ENCODE peak calls at places on chromosomes 3 and 15, in four cellular contexts. K is ovary, Y is breast epithelium, I is IMR-90. X is an unnamed sample. For H3K4me1, the result is how much of the 10 kb centered on the place peaks cover.

GRCh38 chr15:90351479-90352108 is 490 bp upstream of the ZNF774 start:
- DNase-seq in K (no peak), Y (no peak), I (no peak), X (no peak)

GRCh38 chr3:104879919-104880318 is 486.8 kb upstream of the ALCAM start:
- DNase-seq in K (no peak), Y (no peak), I (peak), X (no peak)

GRCh38 chr3:137110392-137110996 is 152.7 kb downstream of the IL20RB start:
- DNase-seq in K (no peak), Y (no peak), I (peak), X (no peak)

GRCh38 chr3:42179110-42179725 is 86.8 kb downstream of the CCK start:
- DNase-seq in K (peak), Y (no peak), I (peak), X (peak)

GRCh38 chr3:155462672-155463071 is 169.2 kb upstream of the STRIT1 start:
- DNase-seq in K (no peak), Y (no peak), I (no peak), X (no peak)

GRCh38 chr3:154602241-154602640 is 172.3 kb upstream of the GPR149 start:
- DNase-seq in K (no peak), Y (no peak), I (no peak), X (no peak)

GRCh38 chr3:184242297-184242685 is 6.5 kb downstream of the ALG3 start:
- DNase-seq in K (no peak), Y (no peak), I (no peak), X (no peak)

GRCh38 chr3:12470111-12470510 is 14.2 kb upstream of the TSEN2 start:
- DNase-seq in K (no peak), Y (no peak), I (peak), X (no peak)

GRCh38 chr3:161163297-161163696 is 57.8 kb upstream of the NMD3 start:
- DNase-seq in K (no peak), Y (no peak), I (peak), X (no peak)

GRCh38 chr15:51183076-51183475 is 88.4 kb upstream of the TNFAIP8L3 start:
- DNase-seq in K (no peak), Y (no peak), I (no peak), X (no peak)

GRCh38 chr3:87052499-87053260 is 61.7 kb upstream of the VGLL3 start:
- DNase-seq in K (no peak), Y (no peak), I (no peak), X (no peak)

GRCh38 chr3:105315827-105316226 is 50.9 kb upstream of the ALCAM start:
- DNase-seq in K (no peak), Y (no peak), I (no peak), X (no peak)

GRCh38 chr15:39998511-39998910 is 40.5 kb downstream of the SRP14 start:
- DNase-seq in K (no peak), Y (no peak), I (no peak), X (no peak)

GRCh38 chr3:129625071-129625874 is 18.8 kb upstream of the PLXND1 start:
- DNase-seq in K (peak), Y (no peak), I (no peak), X (peak)

GRCh38 chr15:89075846-89076245 is 12.4 kb upstream of the ABHD2 start:
- DNase-seq in K (no peak), Y (no peak), I (no peak), X (no peak)

GRCh38 chr3:149783576-149783975 is 8.8 kb downstream of the ANKUB1 start:
- DNase-seq in K (no peak), Y (no peak), I (peak), X (no peak)

GRCh38 chr3:23376516-23377248 is 173.6 kb downstream of the UBE2E2 start:
- DNase-seq in K (no peak), Y (no peak), I (peak), X (no peak)

GRCh38 chr3:177569823-177570657 is 372.8 kb upstream of the TBL1XR1 start:
- DNase-seq in K (no peak), Y (no peak), I (no peak), X (no peak)

GRCh38 chr15:25783607-25784131 is 79.5 kb downstream of the ATP10A start:
- DNase-seq in K (no peak), Y (no peak), I (peak), X (peak)

GRCh38 chr3:193732391-193732790 is 139.4 kb downstream of the OPA1 start:
- DNase-seq in K (no peak), Y (no peak), I (peak), X (no peak)

GRCh38 chr15:71273731-71274447 is 158.6 kb downstream of the THSD4 start:
- DNase-seq in K (no peak), Y (no peak), I (no peak), X (no peak)

GRCh38 chr3:115660646-115661442 is 37.5 kb downstream of the GAP43 start:
- DNase-seq in K (no peak), Y (no peak), I (no peak), X (no peak)

GRCh38 chr3:170768334-170768801 is 101.6 kb downstream of the RPL22L1 start:
- DNase-seq in K (no peak), Y (no peak), I (peak), X (no peak)
- H3K27ac ChIP-seq in K (no peak), Y (peak), I (peak), X (no peak)

DNA sequence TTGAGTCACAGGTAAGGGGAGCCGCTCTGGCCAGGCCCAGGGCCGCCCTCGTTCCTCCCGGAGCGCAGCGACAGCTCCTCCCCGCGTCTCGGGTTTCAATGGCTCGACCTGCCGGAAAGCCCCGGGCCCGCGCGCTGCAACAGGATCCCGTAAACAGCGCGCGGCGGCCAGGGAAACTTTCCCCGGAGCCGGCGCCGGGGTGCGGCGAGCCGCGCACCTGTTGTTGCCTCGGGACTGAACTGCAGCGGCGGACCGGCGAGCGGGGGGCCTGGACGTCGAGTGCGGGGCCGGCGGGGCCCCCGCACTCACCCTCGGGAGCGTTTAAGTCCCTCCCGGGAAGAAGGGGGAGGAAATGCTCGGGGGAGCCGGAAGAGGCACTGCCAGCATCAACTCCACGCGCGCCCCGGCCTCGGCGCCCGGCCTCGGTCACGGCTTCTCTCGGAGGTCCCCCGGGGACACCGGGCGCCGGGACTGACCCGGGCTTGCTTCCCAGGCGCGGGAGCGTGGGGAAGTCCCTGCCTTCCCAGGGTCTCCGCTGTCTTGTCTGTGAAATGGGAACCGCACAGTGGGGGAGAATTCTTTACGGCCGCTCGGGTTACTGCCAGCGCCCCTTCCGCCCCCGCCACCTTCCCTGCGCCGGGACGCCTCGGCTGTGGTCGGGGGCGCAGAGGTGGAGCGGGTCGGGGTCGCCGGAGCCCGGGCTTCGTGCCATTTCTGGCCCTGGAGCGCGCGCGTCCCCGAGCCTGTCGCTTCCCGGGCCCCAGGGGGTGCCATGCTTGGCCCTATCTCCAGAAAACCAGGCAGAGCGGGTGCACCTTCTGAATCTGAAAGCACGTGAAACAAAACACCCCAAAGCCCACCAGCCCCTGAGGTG is 7.4 kb upstream of the PGPEP1L start:
- DNase-seq in K (peak), Y (peak), I (peak), X (no peak)
- TF ChIP-seq POLR2A in K (no peak), Y (no peak), I (no peak), X (no peak)

DNA sequence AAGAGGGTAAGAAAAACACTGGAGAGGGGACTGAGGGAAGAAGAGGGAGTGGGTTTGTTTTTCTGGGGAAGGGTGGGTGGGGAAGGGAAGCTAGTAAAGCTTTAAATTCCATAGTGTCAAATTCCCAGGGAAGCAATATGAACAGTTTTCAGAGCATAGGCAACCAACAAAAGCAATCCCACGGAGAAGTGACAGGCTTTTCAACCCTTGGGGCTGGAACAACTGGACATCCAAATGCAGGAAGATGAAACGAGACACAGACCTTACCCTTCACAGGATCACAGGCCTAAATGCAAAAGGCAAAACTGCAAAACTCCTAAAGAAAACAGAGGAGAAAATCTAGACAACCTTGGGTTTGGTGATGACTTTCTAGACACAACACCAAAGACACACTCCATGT is 61.7 kb downstream of the CHSY1 start:
- DNase-seq in K (no peak), Y (no peak), I (peak), X (no peak)
- H3K4me1 ChIP-seq in K (under half), Y (under half), I (under half), X (half or more)

DNA sequence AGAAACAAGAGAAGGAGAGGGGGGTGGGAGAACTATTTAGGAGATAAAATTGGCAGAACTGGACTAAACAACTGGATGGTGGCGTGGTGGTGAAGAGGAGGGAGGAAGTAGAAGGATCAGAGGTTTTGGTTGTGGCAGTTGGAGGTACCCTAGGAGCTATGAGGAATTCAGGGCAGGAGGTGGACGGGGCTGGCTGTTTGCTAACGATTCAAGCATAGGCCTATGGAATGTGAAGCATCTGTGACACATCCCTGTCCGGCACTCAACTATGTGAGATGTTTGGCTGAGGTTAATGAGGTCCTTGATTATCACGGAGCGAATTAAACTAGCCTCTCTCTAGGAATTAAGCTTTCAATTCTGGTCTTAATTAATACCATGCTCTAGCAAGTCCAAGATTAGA is 13.5 kb downstream of the TARS3 start:
- DNase-seq in K (no peak), Y (no peak), I (peak), X (no peak)
- H3K27ac ChIP-seq in K (no peak), Y (no peak), I (peak), X (no peak)

GRCh38 chr15:81182031-81182745 is 14.5 kb upstream of the IL16 start:
- DNase-seq in K (no peak), Y (no peak), I (peak), X (peak)

GRCh38 chr15:81182746-81183402 is 13.8 kb upstream of the IL16 start:
- DNase-seq in K (peak), Y (no peak), I (no peak), X (no peak)

GRCh38 chr15:81183403-81183760 is 13.3 kb upstream of the IL16 start:
- DNase-seq in K (no peak), Y (no peak), I (no peak), X (no peak)

GRCh38 chr15:81185896-81186295 is 10.8 kb upstream of the IL16 start:
- DNase-seq in K (no peak), Y (no peak), I (no peak), X (peak)

DNA sequence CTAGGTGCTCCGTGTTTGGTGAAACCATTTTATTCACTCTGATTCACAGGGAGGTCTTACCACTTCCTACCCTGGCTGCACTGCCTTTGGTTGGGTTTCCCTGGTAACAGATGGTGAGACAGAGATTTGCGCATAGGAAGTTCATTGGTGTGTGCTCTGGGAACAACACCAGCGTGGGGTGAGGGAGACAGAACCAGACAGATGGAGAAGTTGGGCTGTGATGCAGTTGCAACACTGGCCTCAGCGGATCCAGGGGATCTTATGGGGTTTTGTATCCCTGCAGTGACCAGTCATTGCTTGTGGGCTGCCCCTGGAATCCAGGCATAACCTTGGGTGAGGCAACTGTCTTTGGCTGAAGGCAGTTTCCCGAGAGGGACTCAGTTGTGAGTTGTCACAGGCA is 12.5 kb upstream of the IL16 start:
- DNase-seq in K (no peak), Y (no peak), I (peak), X (peak)
- TF ChIP-seq POLR2A in K (no peak), Y (no peak), I (no peak), X (no peak)